ENCODE peak calls at places on chromosomes 1 and 21, in four cellular contexts. L, K, Q and X are unnamed samples.

GRCh38 chr1:36155560-36156328 is at the start of gene MAP7D1:
- DNase-seq in K (peak; percentile 94), Q (peak; percentile 88), L (peak; percentile 93), X (peak; percentile 83)

GRCh38 chr1:198254948-198255347 is 98.2 kb downstream of the NEK7 start:
- DNase-seq in Q (no peak), L (no peak), K (no peak), X (no peak)

GRCh38 chr1:54460346-54460745 is 54.2 kb upstream of the SSBP3 start:
- DNase-seq in K (no peak), Q (no peak), L (no peak), X (no peak)

GRCh38 chr1:2393471-2393877 is 1.8 kb downstream of the RER1 start:
- DNase-seq in L (no peak), Q (no peak), K (no peak), X (no peak)

GRCh38 chr1:160127865-160128523 is 12.4 kb downstream of the ATP1A2 start:
- DNase-seq in K (no peak), L (no peak), Q (no peak), X (peak; percentile 55)

GRCh38 chr1:52907068-52907811 is 14.3 kb downstream of the ECHDC2 start:
- DNase-seq in Q (no peak), L (no peak), K (no peak), X (no peak)

GRCh38 chr21:35885942-35886541 is 174.3 kb downstream of the SETD4 start:
- DNase-seq in L (no peak), Q (no peak), K (no peak), X (peak; percentile 4)

GRCh38 chr1:184362876-184363275 is 24.0 kb upstream of the C1orf21 start:
- DNase-seq in K (no peak), L (no peak), Q (no peak), X (peak; percentile 82)

GRCh38 chr1:106676021-106676420 is 380.5 kb upstream of the PRMT6 start:
- DNase-seq in L (no peak), Q (no peak), K (no peak), X (peak; percentile 61)

GRCh38 chr1:175725684-175726083 is 17.7 kb downstream of the TNR start:
- DNase-seq in L (no peak), Q (no peak), K (no peak), X (peak; percentile 78)

GRCh38 chr1:164443836-164444235 is 115.1 kb upstream of the PBX1 start:
- DNase-seq in K (no peak), L (no peak), Q (no peak), X (no peak)

GRCh38 chr1:26856604-26857469 is 6.1 kb upstream of the SFN start:
- DNase-seq in K (no peak), L (no peak), Q (no peak), X (no peak)

GRCh38 chr1:94792473-94792875 is 27.7 kb upstream of the SLC44A3 start:
- DNase-seq in K (no peak), L (no peak), Q (no peak), X (peak; percentile 78)

GRCh38 chr1:87880747-87881133 is 552.1 kb downstream of the LMO4 start:
- DNase-seq in L (no peak), Q (no peak), K (no peak), X (no peak)